ENCODE peak calls at places on chromosomes 3 and 15, in ten cellular contexts. One of them, this sample, is unnamed.

GRCh38 chr3:32819581-32820348 is 2.0 kb downstream of the TRIM71 start:
- DNase-seq in fibroblast of lung: no peak
- DNase-seq in substantia nigra: no peak
- DNase-seq in activated T-helper 1 cell treated with anti-CD3 and anti-CD28 coated beads, Interleukin-12 subunit alpha, Interleukin-12 subunit beta, Interleukin-2, Interleukin-4 antibody, amounts not matched to agents 30 ng/mL and 10 ng/mL and 1 ng/mL, durations not matched to agents 14 hours and 24 hours and 36 hours: no peak
- DNase-seq in hepatocyte: peak; percentile 43
- DNase-seq in NCI-H1092: no peak
- DNase-seq in ureter: no peak
- DNase-seq in AG10803: no peak
- DNase-seq in NCI-H460: no peak
- DNase-seq in upper lobe of right lung: peak; percentile 77
- DNase-seq in this sample: no peak

GRCh38 chr15:76903251-76903681 is 1.9 kb downstream of the SCAPER start:
- DNase-seq in NCI-H460: no peak
- DNase-seq in AG10803: peak; percentile 49
- DNase-seq in substantia nigra: no peak
- DNase-seq in fibroblast of lung: peak; percentile 59
- DNase-seq in NCI-H1092: no peak
- DNase-seq in upper lobe of right lung: no peak
- DNase-seq in activated T-helper 1 cell treated with anti-CD3 and anti-CD28 coated beads, Interleukin-12 subunit alpha, Interleukin-12 subunit beta, Interleukin-2, Interleukin-4 antibody, amounts not matched to agents 30 ng/mL and 10 ng/mL and 1 ng/mL, durations not matched to agents 14 hours and 24 hours and 36 hours: peak; percentile 4
- DNase-seq in ureter: no peak
- DNase-seq in hepatocyte: peak; percentile 36
- DNase-seq in this sample: peak; percentile 5

GRCh38 chr15:22229971-22230815 is 149.9 kb downstream of the OR4M2 start:
- DNase-seq in fibroblast of lung: no peak
- DNase-seq in AG10803: no peak
- DNase-seq in NCI-H460: peak; percentile 95
- DNase-seq in activated T-helper 1 cell treated with anti-CD3 and anti-CD28 coated beads, Interleukin-12 subunit alpha, Interleukin-12 subunit beta, Interleukin-2, Interleukin-4 antibody, amounts not matched to agents 30 ng/mL and 10 ng/mL and 1 ng/mL, durations not matched to agents 14 hours and 24 hours and 36 hours: no peak
- DNase-seq in NCI-H1092: no peak
- DNase-seq in hepatocyte: no peak
- DNase-seq in substantia nigra: no peak
- DNase-seq in ureter: no peak
- DNase-seq in upper lobe of right lung: peak; percentile 26
- DNase-seq in this sample: no peak

GRCh38 chr3:58215317-58216025 is 4.7 kb upstream of the DNASE1L3 start:
- DNase-seq in ureter: no peak
- DNase-seq in NCI-H1092: no peak
- DNase-seq in upper lobe of right lung: no peak
- DNase-seq in substantia nigra: no peak
- DNase-seq in hepatocyte: no peak
- DNase-seq in NCI-H460: no peak
- DNase-seq in AG10803: no peak
- DNase-seq in fibroblast of lung: no peak
- DNase-seq in activated T-helper 1 cell treated with anti-CD3 and anti-CD28 coated beads, Interleukin-12 subunit alpha, Interleukin-12 subunit beta, Interleukin-2, Interleukin-4 antibody, amounts not matched to agents 30 ng/mL and 10 ng/mL and 1 ng/mL, durations not matched to agents 14 hours and 24 hours and 36 hours: no peak
- DNase-seq in this sample: no peak

GRCh38 chr3:27675287-27675686 is 46.8 kb downstream of the EOMES start:
- DNase-seq in NCI-H460: no peak
- DNase-seq in activated T-helper 1 cell treated with anti-CD3 and anti-CD28 coated beads, Interleukin-12 subunit alpha, Interleukin-12 subunit beta, Interleukin-2, Interleukin-4 antibody, amounts not matched to agents 30 ng/mL and 10 ng/mL and 1 ng/mL, durations not matched to agents 14 hours and 24 hours and 36 hours: no peak
- DNase-seq in hepatocyte: no peak
- DNase-seq in upper lobe of right lung: no peak
- DNase-seq in fibroblast of lung: peak; percentile 89
- DNase-seq in substantia nigra: no peak
- DNase-seq in ureter: no peak
- DNase-seq in NCI-H1092: no peak
- DNase-seq in AG10803: peak; percentile 67
- DNase-seq in this sample: peak; percentile 78

GRCh38 chr3:80192871-80193270 is 425.1 kb upstream of the ROBO1 start:
- DNase-seq in AG10803: no peak
- DNase-seq in NCI-H460: no peak
- DNase-seq in hepatocyte: no peak
- DNase-seq in NCI-H1092: no peak
- DNase-seq in activated T-helper 1 cell treated with anti-CD3 and anti-CD28 coated beads, Interleukin-12 subunit alpha, Interleukin-12 subunit beta, Interleukin-2, Interleukin-4 antibody, amounts not matched to agents 30 ng/mL and 10 ng/mL and 1 ng/mL, durations not matched to agents 14 hours and 24 hours and 36 hours: no peak
- DNase-seq in substantia nigra: no peak
- DNase-seq in ureter: no peak
- DNase-seq in upper lobe of right lung: no peak
- DNase-seq in fibroblast of lung: peak; percentile 42
- DNase-seq in this sample: peak; percentile 15

GRCh38 chr3:97699889-97700288 is 64.7 kb upstream of the ARL6 start:
- DNase-seq in NCI-H1092: no peak
- DNase-seq in AG10803: no peak
- DNase-seq in hepatocyte: no peak
- DNase-seq in upper lobe of right lung: no peak
- DNase-seq in ureter: no peak
- DNase-seq in fibroblast of lung: no peak
- DNase-seq in substantia nigra: no peak
- DNase-seq in NCI-H460: no peak
- DNase-seq in activated T-helper 1 cell treated with anti-CD3 and anti-CD28 coated beads, Interleukin-12 subunit alpha, Interleukin-12 subunit beta, Interleukin-2, Interleukin-4 antibody, amounts not matched to agents 30 ng/mL and 10 ng/mL and 1 ng/mL, durations not matched to agents 14 hours and 24 hours and 36 hours: no peak
- DNase-seq in this sample: no peak

GRCh38 chr3:49785565-49786356 is 581 bp downstream of the IP6K1 start:
- DNase-seq in NCI-H460: no peak
- DNase-seq in substantia nigra: no peak
- DNase-seq in fibroblast of lung: peak; percentile 46
- DNase-seq in upper lobe of right lung: no peak
- DNase-seq in hepatocyte: peak; percentile 52
- DNase-seq in NCI-H1092: no peak
- DNase-seq in activated T-helper 1 cell treated with anti-CD3 and anti-CD28 coated beads, Interleukin-12 subunit alpha, Interleukin-12 subunit beta, Interleukin-2, Interleukin-4 antibody, amounts not matched to agents 30 ng/mL and 10 ng/mL and 1 ng/mL, durations not matched to agents 14 hours and 24 hours and 36 hours: peak; percentile 17
- DNase-seq in AG10803: peak; percentile 23
- DNase-seq in ureter: no peak
- DNase-seq in this sample: no peak

GRCh38 chr3:87997298-87997697 is 61.5 kb downstream of the CGGBP1 start:
- DNase-seq in NCI-H1092: no peak
- DNase-seq in AG10803: no peak
- DNase-seq in substantia nigra: no peak
- DNase-seq in fibroblast of lung: peak; percentile 10
- DNase-seq in activated T-helper 1 cell treated with anti-CD3 and anti-CD28 coated beads, Interleukin-12 subunit alpha, Interleukin-12 subunit beta, Interleukin-2, Interleukin-4 antibody, amounts not matched to agents 30 ng/mL and 10 ng/mL and 1 ng/mL, durations not matched to agents 14 hours and 24 hours and 36 hours: peak; percentile 31
- DNase-seq in hepatocyte: no peak
- DNase-seq in NCI-H460: no peak
- DNase-seq in upper lobe of right lung: no peak
- DNase-seq in ureter: no peak
- DNase-seq in this sample: peak; percentile 36

GRCh38 chr3:50623840-50624474 is 7.0 kb downstream of the MAPKAPK3 start:
- DNase-seq in substantia nigra: no peak
- DNase-seq in fibroblast of lung: peak; percentile 28
- DNase-seq in NCI-H1092: no peak
- DNase-seq in activated T-helper 1 cell treated with anti-CD3 and anti-CD28 coated beads, Interleukin-12 subunit alpha, Interleukin-12 subunit beta, Interleukin-2, Interleukin-4 antibody, amounts not matched to agents 30 ng/mL and 10 ng/mL and 1 ng/mL, durations not matched to agents 14 hours and 24 hours and 36 hours: no peak
- DNase-seq in hepatocyte: no peak
- DNase-seq in upper lobe of right lung: no peak
- DNase-seq in AG10803: peak; percentile 12
- DNase-seq in ureter: no peak
- DNase-seq in NCI-H460: no peak
- DNase-seq in this sample: no peak